ENCODE peak calls at places on chromosome 1, in five cellular contexts. One of them, this sample, is unnamed.

GRCh38 chr1:43952731-43953350 is 6.1 kb downstream of the IPO13 start:
- DNase-seq in AG09309: no peak
- DNase-seq in ovary: no peak
- DNase-seq in SJSA1: no peak
- DNase-seq in activated T-cell treated with anti-CD3 and anti-CD28 coated beads for 1 hour: no peak
- DNase-seq in this sample: no peak

GRCh38 chr1:43271186-43272118 is 1.7 kb downstream of the TMEM125 start:
- DNase-seq in ovary: no peak
- DNase-seq in SJSA1: no peak
- DNase-seq in AG09309: no peak
- DNase-seq in activated T-cell treated with anti-CD3 and anti-CD28 coated beads for 1 hour: no peak
- DNase-seq in this sample: no peak

GRCh38 chr1:68319907-68320306 is 87.6 kb upstream of the WLS start:
- DNase-seq in AG09309: no peak
- DNase-seq in ovary: no peak
- DNase-seq in activated T-cell treated with anti-CD3 and anti-CD28 coated beads for 1 hour: no peak
- DNase-seq in SJSA1: no peak
- DNase-seq in this sample: no peak

GRCh38 chr1:21510885-21511578 is 1.8 kb downstream of the ALPL start:
- DNase-seq in SJSA1: no peak
- DNase-seq in AG09309: no peak
- DNase-seq in activated T-cell treated with anti-CD3 and anti-CD28 coated beads for 1 hour: no peak
- DNase-seq in ovary: no peak
- DNase-seq in this sample: no peak

GRCh38 chr1:119715542-119715941 is 3.8 kb downstream of the PHGDH start:
- DNase-seq in SJSA1: no peak
- DNase-seq in ovary: no peak
- DNase-seq in activated T-cell treated with anti-CD3 and anti-CD28 coated beads for 1 hour: no peak
- DNase-seq in AG09309: no peak
- DNase-seq in this sample: no peak

GRCh38 chr1:180793451-180793850 is 119.2 kb upstream of the KIAA1614 start:
- DNase-seq in activated T-cell treated with anti-CD3 and anti-CD28 coated beads for 1 hour: no peak
- DNase-seq in SJSA1: no peak
- DNase-seq in ovary: no peak
- DNase-seq in AG09309: no peak
- DNase-seq in this sample: no peak

GRCh38 chr1:24558902-24559791 is 3.3 kb downstream of the NCMAP start:
- DNase-seq in ovary: no peak
- DNase-seq in activated T-cell treated with anti-CD3 and anti-CD28 coated beads for 1 hour: no peak
- DNase-seq in AG09309: peak
- DNase-seq in SJSA1: peak
- DNase-seq in this sample: peak

GRCh38 chr1:19643113-19643512 is 998 bp upstream of the NBL1 start:
- DNase-seq in SJSA1: no peak
- DNase-seq in ovary: no peak
- DNase-seq in activated T-cell treated with anti-CD3 and anti-CD28 coated beads for 1 hour: no peak
- DNase-seq in AG09309: no peak
- DNase-seq in this sample: no peak

GRCh38 chr1:20096840-20097447 is 22.4 kb downstream of the PLA2G2D start:
- DNase-seq in ovary: no peak
- DNase-seq in SJSA1: no peak
- DNase-seq in activated T-cell treated with anti-CD3 and anti-CD28 coated beads for 1 hour: no peak
- DNase-seq in AG09309: no peak
- DNase-seq in this sample: no peak

GRCh38 chr1:1309525-1310385 is 1.4 kb downstream of the PUSL1 start:
- DNase-seq in ovary: no peak
- DNase-seq in SJSA1: no peak
- DNase-seq in AG09309: no peak
- DNase-seq in activated T-cell treated with anti-CD3 and anti-CD28 coated beads for 1 hour: no peak
- DNase-seq in this sample: no peak

GRCh38 chr1:197319631-197320030 is 51.6 kb downstream of the CRB1 start:
- DNase-seq in SJSA1: no peak
- DNase-seq in activated T-cell treated with anti-CD3 and anti-CD28 coated beads for 1 hour: no peak
- DNase-seq in ovary: no peak
- DNase-seq in AG09309: no peak
- DNase-seq in this sample: no peak

GRCh38 chr1:160579216-160579701 is at the start of gene CD84:
- DNase-seq in SJSA1: no peak
- DNase-seq in AG09309: no peak
- DNase-seq in ovary: no peak
- DNase-seq in activated T-cell treated with anti-CD3 and anti-CD28 coated beads for 1 hour: no peak
- DNase-seq in this sample: no peak

GRCh38 chr1:78088015-78088414 is 42.2 kb downstream of the GIPC2 start:
- DNase-seq in AG09309: no peak
- DNase-seq in SJSA1: no peak
- DNase-seq in ovary: no peak
- DNase-seq in activated T-cell treated with anti-CD3 and anti-CD28 coated beads for 1 hour: no peak
- DNase-seq in this sample: no peak

GRCh38 chr1:48227165-48228013 is 4.9 kb downstream of the SLC5A9 start:
- DNase-seq in activated T-cell treated with anti-CD3 and anti-CD28 coated beads for 1 hour: no peak
- DNase-seq in AG09309: no peak
- DNase-seq in ovary: no peak
- DNase-seq in SJSA1: no peak
- DNase-seq in this sample: no peak